ENCODE peak calls at places on chromosome 15, in four cellular contexts. X, Z, A and K are unnamed samples.

GRCh38 chr15:74405823-74406222 is 27.9 kb downstream of the SEMA7A start:
- DNase-seq in X (no peak), Z (no peak), A (no peak), K (no peak)

GRCh38 chr15:98856540-98856907 is 151.1 kb downstream of the PGPEP1L start:
- DNase-seq in X (no peak), Z (no peak), A (no peak), K (no peak)

GRCh38 chr15:72967397-72967796 is 84.9 kb upstream of the NEO1 start:
- DNase-seq in X (no peak), Z (no peak), A (no peak), K (no peak)

GRCh38 chr15:78881681-78882080 is 9.0 kb downstream of the MORF4L1 start:
- DNase-seq in X (no peak), Z (no peak), A (no peak), K (no peak)

GRCh38 chr15:55588070-55588817 is at the start of gene PYGO1:
- DNase-seq in X (no peak), Z (peak), A (peak), K (no peak)

GRCh38 chr15:92333709-92334108 is 60.0 kb upstream of the ST8SIA2 start:
- DNase-seq in X (no peak), Z (no peak), A (no peak), K (no peak)

GRCh38 chr15:100192092-100192695 is 149.6 kb downstream of the ADAMTS17 start:
- DNase-seq in X (no peak), Z (no peak), A (no peak), K (no peak)

GRCh38 chr15:45668386-45668785 is 33.6 kb downstream of the SQOR start:
- DNase-seq in X (no peak), Z (no peak), A (no peak), K (no peak)

GRCh38 chr15:85009435-85009834 is 27.8 kb downstream of the PDE8A start:
- DNase-seq in X (no peak), Z (no peak), A (no peak), K (no peak)

GRCh38 chr15:68776477-68777270 is 44.0 kb downstream of the ANP32A start:
- DNase-seq in X (no peak), Z (no peak), A (no peak), K (no peak)

GRCh38 chr15:78418681-78419080 is 19.3 kb upstream of the IREB2 start:
- DNase-seq in X (no peak), Z (peak), A (no peak), K (no peak)

GRCh38 chr15:42149493-42150245 is 6.8 kb downstream of the PLA2G4F start:
- DNase-seq in X (no peak), Z (peak), A (no peak), K (no peak)

GRCh38 chr15:83970290-83970890 is 265.2 kb upstream of the GOLGA6L4 start:
- DNase-seq in X (no peak), Z (no peak), A (no peak), K (no peak)

GRCh38 chr15:65028338-65028737 is 1.1 kb downstream of the MTFMT start:
- DNase-seq in X (no peak), Z (no peak), A (no peak), K (no peak)

GRCh38 chr15:64146041-64146440 is 5.5 kb upstream of the SNX22 start:
- DNase-seq in X (no peak), Z (no peak), A (no peak), K (no peak)

GRCh38 chr15:62900071-62900812 is 142.3 kb upstream of the TPM1 start:
- DNase-seq in X (no peak), Z (no peak), A (no peak), K (no peak)

GRCh38 chr15:77067691-77068367 is 3.1 kb downstream of the TSPAN3 start:
- DNase-seq in X (no peak), Z (no peak), A (no peak), K (no peak)

GRCh38 chr15:101307048-101307896 is 12.2 kb upstream of the SNRPA1 start:
- DNase-seq in X (no peak), Z (no peak), A (no peak), K (no peak)

GRCh38 chr15:42578984-42579537 is 3.7 kb downstream of the STARD9 start:
- DNase-seq in X (no peak), Z (no peak), A (no peak), K (no peak)

GRCh38 chr15:38202356-38202755 is 50.3 kb upstream of the SPRED1 start:
- DNase-seq in X (no peak), Z (no peak), A (no peak), K (no peak)

GRCh38 chr15:91061997-91062396 is 38.1 kb upstream of the SV2B start:
- DNase-seq in X (no peak), Z (no peak), A (no peak), K (no peak)

GRCh38 chr15:64773606-64774555 is 1.5 kb downstream of the RBPMS2 start:
- DNase-seq in X (no peak), Z (no peak), A (no peak), K (no peak)

GRCh38 chr15:68278345-68279217 is 1.0 kb downstream of the FEM1B start:
- DNase-seq in X (no peak), Z (peak), A (peak), K (no peak)

GRCh38 chr15:40405501-40406381 is at the start of gene IVD:
- DNase-seq in X (peak), Z (peak), A (no peak), K (peak)

GRCh38 chr15:29569533-29570092 is 252.7 kb downstream of the TJP1 start:
- DNase-seq in X (no peak), Z (no peak), A (no peak), K (no peak)

GRCh38 chr15:24954783-24955548 is at the start of the genes SNRPN and SNURF:
- DNase-seq in X (no peak), Z (peak), A (no peak), K (peak)

GRCh38 chr15:60115579-60116415 is 111.7 kb downstream of the FOXB1 start:
- DNase-seq in X (no peak), Z (no peak), A (no peak), K (no peak)

GRCh38 chr15:80777137-80777536 is 2.0 kb upstream of the CEMIP start:
- DNase-seq in X (no peak), Z (no peak), A (no peak), K (no peak)

GRCh38 chr15:42193383-42193782 is 14.7 kb downstream of the VPS39 start:
- DNase-seq in X (no peak), Z (no peak), A (no peak), K (no peak)

GRCh38 chr15:49037546-49037940 is 8.7 kb downstream of the SECISBP2L start:
- DNase-seq in X (no peak), Z (no peak), A (no peak), K (no peak)

GRCh38 chr15:67468431-67468830 is 52.5 kb upstream of the C15orf61 start:
- DNase-seq in X (no peak), Z (no peak), A (no peak), K (no peak)

GRCh38 chr15:59609730-59610712 is 1.6 kb upstream of the GCNT3 start:
- DNase-seq in X (no peak), Z (no peak), A (no peak), K (no peak)

GRCh38 chr15:101016581-101016980 is 97.4 kb downstream of the LRRK1 start:
- DNase-seq in X (no peak), Z (no peak), A (no peak), K (no peak)

GRCh38 chr15:80317389-80318169 is 65.6 kb upstream of the CTXND1 start:
- DNase-seq in X (no peak), Z (peak), A (peak), K (no peak)

GRCh38 chr15:46526726-46527110 is 891.9 kb downstream of the SQOR start:
- DNase-seq in X (no peak), Z (no peak), A (no peak), K (no peak)

GRCh38 chr15:82045179-82045891 is 483 bp downstream of the MEX3B start:
- DNase-seq in X (no peak), Z (no peak), A (peak), K (no peak)

GRCh38 chr15:99326235-99326634 is 75.0 kb downstream of the LRRC28 start:
- DNase-seq in X (no peak), Z (peak), A (no peak), K (no peak)

GRCh38 chr15:41561777-41562145 is 2.7 kb downstream of the TYRO3 start:
- DNase-seq in X (no peak), Z (no peak), A (peak), K (no peak)

GRCh38 chr15:31041610-31042009 is 50.2 kb upstream of the MTMR10 start:
- DNase-seq in X (no peak), Z (no peak), A (no peak), K (no peak)

GRCh38 chr15:66995257-66995656 is 70.1 kb upstream of the SMAD3 start:
- DNase-seq in X (no peak), Z (no peak), A (no peak), K (no peak)

GRCh38 chr15:88258021-88258641 is 1.6 kb upstream of the NTRK3 start:
- DNase-seq in X (peak), Z (peak), A (peak), K (no peak)
- TF ChIP-seq CTCF in X (peak), Z (no peak), A (peak), K (no peak)

DNA sequence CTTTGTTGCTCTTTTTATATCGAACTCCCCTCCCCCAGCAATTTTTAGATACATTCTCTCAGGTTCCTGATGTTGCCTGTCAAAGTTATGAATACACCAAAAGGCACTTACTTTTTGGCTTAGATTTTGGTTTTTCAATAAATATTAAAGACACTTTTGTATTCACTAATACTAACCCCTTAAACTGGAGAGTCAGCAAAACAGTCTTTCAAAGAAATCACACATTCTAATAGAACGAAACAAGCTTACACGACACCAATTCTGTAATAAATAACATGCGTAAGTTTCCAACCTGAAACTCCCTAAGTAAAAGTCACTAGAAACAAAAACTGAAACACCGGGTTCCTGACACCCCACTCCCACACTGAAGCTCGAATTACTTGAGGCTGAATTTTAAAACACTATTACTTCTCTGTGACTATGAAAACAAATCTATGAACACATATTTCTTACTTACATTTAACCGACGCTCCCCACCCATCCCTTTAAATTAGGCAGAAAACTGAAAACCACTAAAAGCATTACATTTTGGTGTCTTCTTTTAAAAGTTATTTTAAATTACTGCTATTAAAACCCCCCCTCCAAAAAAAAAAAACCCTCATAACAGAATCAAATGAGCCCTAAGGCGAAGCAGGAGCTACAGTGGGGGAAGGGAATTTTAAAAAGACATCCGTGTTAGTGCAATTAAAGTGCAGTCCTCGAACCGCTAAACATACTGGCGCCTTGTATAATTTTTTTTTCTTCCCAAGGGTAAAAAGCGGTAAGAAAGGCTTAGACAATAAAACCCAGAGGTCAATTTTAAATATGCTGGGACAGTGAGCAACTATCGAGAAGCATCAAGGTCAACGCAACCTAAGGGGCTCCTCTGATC is 940 bp downstream of the SPPL2A start:
- DNase-seq in X (no peak), Z (no peak), A (peak), K (no peak)
- TF ChIP-seq TCF7L2 in X (no peak), Z (no peak), A (no peak), K (no peak)

DNA sequence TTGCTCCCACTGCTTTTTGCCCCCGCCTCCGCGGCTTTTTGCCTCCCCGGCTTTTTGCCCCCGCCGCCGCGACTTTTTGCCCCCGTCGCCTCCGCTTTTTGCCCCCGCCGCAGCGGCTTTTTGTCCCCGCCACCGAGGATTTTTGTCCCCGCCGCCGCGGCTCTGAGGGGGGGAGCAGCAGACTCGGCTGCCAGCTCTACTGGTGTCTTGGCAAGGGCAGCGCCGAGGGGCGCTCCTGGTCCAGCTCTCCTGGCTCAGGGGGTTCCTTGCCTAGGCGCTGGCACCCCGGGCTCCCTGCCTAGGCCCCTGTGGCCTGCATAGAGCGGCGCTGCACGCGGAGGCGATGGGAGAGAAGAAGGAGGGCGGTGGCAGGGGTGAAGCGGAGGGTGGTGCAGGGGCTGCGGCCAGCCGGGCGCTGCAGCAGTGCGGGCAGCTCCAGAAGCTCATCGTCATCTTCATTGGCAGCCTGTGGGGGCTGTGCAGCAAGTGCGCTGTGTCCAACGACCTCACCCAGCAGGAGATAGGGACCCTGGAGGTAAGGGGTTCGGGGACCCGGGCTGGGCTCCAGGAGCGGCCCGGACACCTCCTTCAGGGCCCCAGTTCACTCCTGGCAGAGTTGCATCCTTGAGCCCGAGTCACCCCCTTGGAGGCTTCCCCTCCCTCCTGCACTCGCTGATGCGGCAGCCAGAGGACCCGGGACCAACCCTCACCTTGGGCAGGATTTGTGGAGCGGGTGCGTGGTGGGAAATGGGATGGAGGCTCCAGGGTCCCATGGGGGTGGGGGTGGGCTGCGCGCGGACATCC is 642.4 kb downstream of the GOLGA6L6 start:
- DNase-seq in X (no peak), Z (no peak), A (no peak), K (no peak)
- TF ChIP-seq CTCF in X (no peak), Z (no peak), A (no peak), K (no peak)

GRCh38 chr15:71223516-71223915 is 108.2 kb downstream of the THSD4 start:
- DNase-seq in X (no peak), Z (no peak), A (no peak), K (no peak)
- TF ChIP-seq TCF7L2 in X (no peak), Z (no peak), A (no peak), K (no peak)

GRCh38 chr15:70670680-70671079 is 92.7 kb downstream of the UACA start:
- DNase-seq in X (no peak), Z (no peak), A (no peak), K (no peak)
- TF ChIP-seq CTCF in X (peak), Z (no peak), A (no peak), K (peak)

DNA sequence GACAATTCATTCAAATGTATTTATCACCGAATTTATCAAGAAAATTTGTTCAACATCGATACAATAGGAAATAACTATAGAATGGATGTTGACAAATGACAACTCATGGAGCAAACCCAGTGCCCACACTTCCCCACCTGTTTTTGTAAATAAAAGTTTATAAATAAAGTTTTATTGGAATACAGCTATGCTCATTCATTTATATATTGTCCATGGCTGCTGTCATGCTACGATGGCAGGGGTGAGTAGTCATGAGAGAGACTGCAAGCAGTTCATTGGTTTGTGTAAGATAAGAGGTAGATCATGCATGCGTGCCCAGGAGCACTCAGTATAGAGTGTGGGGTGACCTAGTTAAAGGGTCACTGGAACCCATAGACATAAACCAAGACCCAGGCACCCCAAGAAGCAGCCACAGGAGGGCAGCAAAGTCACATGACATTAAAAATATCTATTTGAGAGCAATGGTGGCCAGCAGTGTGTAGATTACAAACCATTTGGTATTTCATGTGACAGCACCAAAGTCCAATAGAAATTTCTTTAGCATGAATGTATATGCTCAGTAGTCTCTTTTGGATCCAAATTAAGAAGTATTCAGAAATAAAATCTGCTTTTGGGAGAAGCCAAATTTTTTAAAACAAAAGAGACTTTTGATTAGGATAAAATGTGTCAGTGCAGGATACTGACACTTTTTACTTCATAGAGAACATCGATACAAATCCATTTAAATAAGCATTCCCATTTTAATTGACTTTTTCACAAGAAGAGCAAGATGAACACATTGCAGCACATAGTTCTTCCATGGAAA is 794.8 kb downstream of the MCTP2 start:
- DNase-seq in X (peak), Z (no peak), A (peak), K (no peak)
- TF ChIP-seq TCF7L2 in X (no peak), Z (no peak), A (no peak), K (no peak)

DNA sequence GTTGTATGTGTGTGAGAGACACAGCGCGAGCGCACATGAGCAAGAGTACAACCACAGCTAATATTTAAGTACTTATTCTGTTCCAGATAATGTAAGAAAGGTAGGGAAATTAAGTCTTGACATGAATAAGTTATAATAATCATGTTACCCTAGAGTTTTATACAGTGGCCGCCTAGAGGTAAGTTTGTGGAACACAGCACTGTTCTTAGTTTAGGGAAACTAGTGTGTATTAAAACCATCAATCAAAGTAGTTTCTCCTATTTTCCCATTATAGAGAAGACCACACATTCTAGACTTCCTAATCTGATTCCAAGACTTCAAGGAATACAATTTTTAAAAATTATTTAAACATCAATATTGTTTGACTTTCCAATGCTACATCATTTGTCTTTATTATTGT is 9.5 kb downstream of the ALDH1A2 start:
- DNase-seq in X (no peak), Z (no peak), A (no peak), K (no peak)
- TF ChIP-seq CTCF in X (peak), Z (no peak), A (peak), K (peak)

GRCh38 chr15:34206016-34206415 is 3.9 kb downstream of the KATNBL1 start:
- DNase-seq in X (no peak), Z (no peak), A (no peak), K (no peak)
- TF ChIP-seq TCF7L2 in X (no peak), Z (no peak), A (no peak), K (no peak)

DNA sequence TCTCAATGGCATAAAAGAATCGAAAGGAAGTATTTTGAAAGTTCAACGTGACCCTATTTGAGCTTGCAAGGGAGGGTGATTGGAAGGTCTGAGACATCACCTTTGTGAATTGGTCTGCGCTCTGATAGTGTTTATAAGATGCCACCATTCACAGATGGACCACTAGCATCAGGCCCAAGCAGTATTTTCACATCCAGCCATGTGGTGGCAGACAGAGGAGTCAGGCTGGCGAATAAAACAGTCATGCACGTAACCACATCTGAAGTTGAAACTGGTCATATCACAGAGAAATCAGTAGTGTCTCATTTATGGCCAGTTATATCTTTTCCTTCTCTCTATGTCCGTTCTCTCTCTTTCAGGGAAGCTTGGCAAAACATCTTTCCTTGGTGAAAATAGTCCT is 170.1 kb upstream of the ONECUT1 start:
- DNase-seq in X (no peak), Z (no peak), A (no peak), K (no peak)
- TF ChIP-seq CTCF in X (no peak), Z (no peak), A (no peak), K (no peak)